ENCODE peak calls at places on chromosomes 11 and 22, in seven cellular contexts. One of them, this sample, is unnamed.

GRCh38 chr11:70067591-70068341 is 10.4 kb upstream of the ANO1 start:
- DNase-seq in IMR-90: no peak
- DNase-seq in heart left ventricle: no peak
- DNase-seq in lower lobe of right lung: no peak
- DNase-seq in neuronal stem cell: peak; percentile 41
- DNase-seq in CD8-positive, alpha-beta T cell: no peak
- DNase-seq in A549: no peak
- DNase-seq in this sample: no peak

GRCh38 chr11:86627776-86628455 is 44.5 kb downstream of the ME3 start:
- DNase-seq in A549: no peak
- DNase-seq in IMR-90: no peak
- DNase-seq in CD8-positive, alpha-beta T cell: no peak
- DNase-seq in neuronal stem cell: no peak
- DNase-seq in heart left ventricle: peak; percentile 30
- DNase-seq in lower lobe of right lung: no peak
- DNase-seq in this sample: no peak

GRCh38 chr11:114482114-114482513 is 42.8 kb downstream of the REXO2 start:
- DNase-seq in lower lobe of right lung: no peak
- DNase-seq in CD8-positive, alpha-beta T cell: no peak
- DNase-seq in heart left ventricle: no peak
- DNase-seq in neuronal stem cell: no peak
- DNase-seq in IMR-90: no peak
- DNase-seq in A549: no peak
- DNase-seq in this sample: no peak

GRCh38 chr11:86983071-86983488 is 27.9 kb upstream of the FZD4 start:
- DNase-seq in CD8-positive, alpha-beta T cell: no peak
- DNase-seq in heart left ventricle: no peak
- DNase-seq in neuronal stem cell: no peak
- DNase-seq in A549: no peak
- DNase-seq in IMR-90: no peak
- DNase-seq in lower lobe of right lung: peak; percentile 54
- DNase-seq in this sample: no peak

GRCh38 chr22:22771696-22772377 is 115.8 kb upstream of the IGLL5 start:
- DNase-seq in heart left ventricle: no peak
- DNase-seq in IMR-90: no peak
- DNase-seq in CD8-positive, alpha-beta T cell: no peak
- DNase-seq in neuronal stem cell: no peak
- DNase-seq in A549: no peak
- DNase-seq in lower lobe of right lung: no peak
- DNase-seq in this sample: no peak

GRCh38 chr11:98365185-98365584 is 655.6 kb upstream of the CNTN5 start:
- DNase-seq in heart left ventricle: no peak
- DNase-seq in lower lobe of right lung: no peak
- DNase-seq in IMR-90: no peak
- DNase-seq in A549: no peak
- DNase-seq in neuronal stem cell: no peak
- DNase-seq in CD8-positive, alpha-beta T cell: no peak
- DNase-seq in this sample: no peak

GRCh38 chr11:66267379-66268209 is 845 bp upstream of the RAB1B start:
- DNase-seq in A549: peak; percentile 73
- DNase-seq in heart left ventricle: peak; percentile 93
- DNase-seq in lower lobe of right lung: peak; percentile 92
- DNase-seq in CD8-positive, alpha-beta T cell: peak; percentile 90
- DNase-seq in IMR-90: peak; percentile 79
- DNase-seq in neuronal stem cell: peak; percentile 86
- DNase-seq in this sample: peak; percentile 86

GRCh38 chr22:40414306-40414705 is 43.9 kb downstream of the SGSM3 start:
- DNase-seq in lower lobe of right lung: no peak
- DNase-seq in A549: no peak
- DNase-seq in IMR-90: peak; percentile 29
- DNase-seq in heart left ventricle: no peak
- DNase-seq in neuronal stem cell: no peak
- DNase-seq in CD8-positive, alpha-beta T cell: no peak
- DNase-seq in this sample: no peak

GRCh38 chr11:61890536-61891330 is 612 bp downstream of the FADS3 start:
- DNase-seq in lower lobe of right lung: peak; percentile 74
- DNase-seq in neuronal stem cell: no peak
- DNase-seq in A549: peak; percentile 50
- DNase-seq in CD8-positive, alpha-beta T cell: peak; percentile 36
- DNase-seq in heart left ventricle: peak; percentile 49
- DNase-seq in IMR-90: peak; percentile 82
- DNase-seq in this sample: no peak

GRCh38 chr11:131899954-131900580 is 529.7 kb downstream of the NTM start:
- DNase-seq in CD8-positive, alpha-beta T cell: no peak
- DNase-seq in IMR-90: no peak
- DNase-seq in heart left ventricle: no peak
- DNase-seq in neuronal stem cell: no peak
- DNase-seq in A549: no peak
- DNase-seq in lower lobe of right lung: no peak
- DNase-seq in this sample: peak; percentile 34

GRCh38 chr11:123300874-123301695 is 106.0 kb upstream of the CLMP start:
- DNase-seq in IMR-90: peak; percentile 68
- DNase-seq in A549: no peak
- DNase-seq in CD8-positive, alpha-beta T cell: no peak
- DNase-seq in heart left ventricle: no peak
- DNase-seq in lower lobe of right lung: no peak
- DNase-seq in neuronal stem cell: no peak
- DNase-seq in this sample: no peak

GRCh38 chr22:33472462-33473344 is 414.5 kb upstream of the SYN3 start:
- DNase-seq in A549: no peak
- DNase-seq in IMR-90: peak; percentile 47
- DNase-seq in lower lobe of right lung: no peak
- DNase-seq in CD8-positive, alpha-beta T cell: no peak
- DNase-seq in heart left ventricle: no peak
- DNase-seq in neuronal stem cell: no peak
- DNase-seq in this sample: no peak

GRCh38 chr11:43868852-43869567 is 11.6 kb upstream of the ALKBH3 start:
- DNase-seq in heart left ventricle: no peak
- DNase-seq in lower lobe of right lung: no peak
- DNase-seq in CD8-positive, alpha-beta T cell: peak; percentile 23
- DNase-seq in neuronal stem cell: no peak
- DNase-seq in IMR-90: peak; percentile 80
- DNase-seq in A549: no peak
- DNase-seq in this sample: no peak

DNA sequence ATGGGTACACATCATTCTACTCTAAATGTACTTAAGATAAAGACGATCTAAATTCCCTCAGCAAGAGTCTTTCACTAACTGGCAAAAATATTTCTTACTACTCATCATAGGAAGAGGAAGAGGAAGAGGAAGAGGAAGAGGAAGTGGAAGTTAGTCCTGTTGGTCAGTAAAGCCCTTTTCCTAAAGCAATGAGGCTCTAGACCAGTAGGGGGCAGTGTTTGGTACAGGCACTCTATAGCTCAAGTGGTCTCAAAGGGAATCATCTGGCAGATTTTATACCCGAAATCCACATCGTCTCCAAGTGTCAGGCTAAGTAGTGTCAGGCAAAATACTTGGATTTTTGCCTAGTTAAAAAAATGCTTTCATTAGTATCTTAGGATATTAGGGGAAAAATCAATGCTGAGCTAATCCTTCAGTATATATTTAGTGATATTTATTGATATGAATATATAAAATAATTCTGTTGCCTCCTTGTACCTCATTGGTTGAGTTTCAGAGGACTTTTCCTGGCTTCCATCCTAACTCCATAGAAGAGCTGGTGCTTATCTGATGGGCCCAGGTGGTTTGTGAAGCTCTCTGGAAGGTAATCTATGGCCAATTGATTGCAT is 7.7 kb downstream of the BLID start:
- DNase-seq in IMR-90: peak; percentile 70
- DNase-seq in CD8-positive, alpha-beta T cell: no peak
- DNase-seq in A549: no peak
- DNase-seq in lower lobe of right lung: no peak
- DNase-seq in neuronal stem cell: peak; percentile 61
- DNase-seq in heart left ventricle: no peak
- DNase-seq in this sample: peak; percentile 21
- H3K27ac ChIP-seq in IMR-90: no peak overlapping the region
- H3K27ac ChIP-seq in CD8-positive, alpha-beta T cell: no peak overlapping the region
- H3K27ac ChIP-seq in A549: no peak overlapping the region
- H3K27ac ChIP-seq in lower lobe of right lung: no peak overlapping the region
- H3K27ac ChIP-seq in neuronal stem cell: no peak overlapping the region
- H3K27ac ChIP-seq in heart left ventricle: peak overlapping the region; percentile 70
- H3K27ac ChIP-seq in this sample: no peak overlapping the region

DNA sequence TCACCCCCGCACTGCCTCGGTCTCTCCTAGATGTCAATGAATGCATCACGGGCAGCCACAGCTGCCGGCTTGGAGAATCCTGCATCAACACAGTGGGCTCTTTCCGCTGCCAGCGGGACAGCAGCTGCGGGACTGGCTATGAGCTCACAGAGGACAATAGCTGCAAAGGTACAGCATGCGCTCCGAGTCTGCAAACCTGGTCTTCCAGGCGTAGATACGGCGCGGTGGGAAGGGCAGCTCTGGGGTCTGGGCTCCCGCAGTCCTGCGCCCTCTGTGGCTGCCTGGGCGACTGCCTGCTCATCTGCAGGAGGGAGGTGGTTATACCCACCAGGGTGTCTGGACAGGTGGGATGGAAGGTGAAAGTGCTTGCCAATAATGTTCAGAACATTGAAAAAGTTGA is 31.0 kb downstream of the FBLN1 start:
- DNase-seq in IMR-90: no peak
- DNase-seq in CD8-positive, alpha-beta T cell: no peak
- DNase-seq in A549: no peak
- DNase-seq in neuronal stem cell: no peak
- DNase-seq in lower lobe of right lung: no peak
- DNase-seq in heart left ventricle: no peak
- DNase-seq in this sample: no peak
- H3K27ac ChIP-seq in IMR-90: peak overlapping the region; percentile 66
- H3K27ac ChIP-seq in CD8-positive, alpha-beta T cell: no peak overlapping the region
- H3K27ac ChIP-seq in A549: no peak overlapping the region
- H3K27ac ChIP-seq in neuronal stem cell: no peak overlapping the region
- H3K27ac ChIP-seq in lower lobe of right lung: no peak overlapping the region
- H3K27ac ChIP-seq in heart left ventricle: no peak overlapping the region
- H3K27ac ChIP-seq in this sample: no peak overlapping the region

GRCh38 chr11:119687220-119688046 is 41.6 kb downstream of the NECTIN1 start:
- DNase-seq in IMR-90: no peak
- DNase-seq in A549: no peak
- DNase-seq in CD8-positive, alpha-beta T cell: no peak
- DNase-seq in neuronal stem cell: no peak
- DNase-seq in heart left ventricle: no peak
- DNase-seq in lower lobe of right lung: no peak
- DNase-seq in this sample: no peak
- H3K27ac ChIP-seq in IMR-90: no peak overlapping the region
- H3K27ac ChIP-seq in A549: no peak overlapping the region
- H3K27ac ChIP-seq in CD8-positive, alpha-beta T cell: no peak overlapping the region
- H3K27ac ChIP-seq in neuronal stem cell: no peak overlapping the region
- H3K27ac ChIP-seq in heart left ventricle: no peak overlapping the region
- H3K27ac ChIP-seq in lower lobe of right lung: no peak overlapping the region
- H3K27ac ChIP-seq in this sample: peak overlapping the region; percentile 67

GRCh38 chr22:37893583-37893983 is 12.5 kb upstream of the MICALL1 start:
- DNase-seq in lower lobe of right lung: no peak
- DNase-seq in neuronal stem cell: no peak
- DNase-seq in A549: no peak
- DNase-seq in IMR-90: no peak
- DNase-seq in heart left ventricle: no peak
- DNase-seq in CD8-positive, alpha-beta T cell: no peak
- DNase-seq in this sample: no peak
- H3K27ac ChIP-seq in lower lobe of right lung: peak overlapping the region; percentile 36
- H3K27ac ChIP-seq in neuronal stem cell: no peak overlapping the region
- H3K27ac ChIP-seq in A549: no peak overlapping the region
- H3K27ac ChIP-seq in IMR-90: no peak overlapping the region
- H3K27ac ChIP-seq in heart left ventricle: peak overlapping the region; percentile 35
- H3K27ac ChIP-seq in CD8-positive, alpha-beta T cell: no peak overlapping the region
- H3K27ac ChIP-seq in this sample: peak overlapping the region; percentile 100

GRCh38 chr22:37505989-37506388 is 13.2 kb downstream of the CARD10 start:
- DNase-seq in CD8-positive, alpha-beta T cell: no peak
- DNase-seq in neuronal stem cell: no peak
- DNase-seq in heart left ventricle: no peak
- DNase-seq in IMR-90: no peak
- DNase-seq in lower lobe of right lung: no peak
- DNase-seq in A549: no peak
- DNase-seq in this sample: no peak

GRCh38 chr22:37510046-37510445 is 9.2 kb downstream of the CARD10 start:
- DNase-seq in lower lobe of right lung: no peak
- DNase-seq in heart left ventricle: no peak
- DNase-seq in A549: no peak
- DNase-seq in CD8-positive, alpha-beta T cell: no peak
- DNase-seq in IMR-90: no peak
- DNase-seq in neuronal stem cell: no peak
- DNase-seq in this sample: no peak

GRCh38 chr22:37507731-37508130 is 11.5 kb downstream of the CARD10 start:
- DNase-seq in IMR-90: no peak
- DNase-seq in A549: no peak
- DNase-seq in CD8-positive, alpha-beta T cell: no peak
- DNase-seq in heart left ventricle: no peak
- DNase-seq in lower lobe of right lung: no peak
- DNase-seq in neuronal stem cell: no peak
- DNase-seq in this sample: no peak

GRCh38 chr22:37509026-37509886 is 10.0 kb downstream of the CARD10 start:
- DNase-seq in neuronal stem cell: no peak
- DNase-seq in heart left ventricle: no peak
- DNase-seq in CD8-positive, alpha-beta T cell: no peak
- DNase-seq in IMR-90: no peak
- DNase-seq in lower lobe of right lung: no peak
- DNase-seq in A549: no peak
- DNase-seq in this sample: no peak

DNA sequence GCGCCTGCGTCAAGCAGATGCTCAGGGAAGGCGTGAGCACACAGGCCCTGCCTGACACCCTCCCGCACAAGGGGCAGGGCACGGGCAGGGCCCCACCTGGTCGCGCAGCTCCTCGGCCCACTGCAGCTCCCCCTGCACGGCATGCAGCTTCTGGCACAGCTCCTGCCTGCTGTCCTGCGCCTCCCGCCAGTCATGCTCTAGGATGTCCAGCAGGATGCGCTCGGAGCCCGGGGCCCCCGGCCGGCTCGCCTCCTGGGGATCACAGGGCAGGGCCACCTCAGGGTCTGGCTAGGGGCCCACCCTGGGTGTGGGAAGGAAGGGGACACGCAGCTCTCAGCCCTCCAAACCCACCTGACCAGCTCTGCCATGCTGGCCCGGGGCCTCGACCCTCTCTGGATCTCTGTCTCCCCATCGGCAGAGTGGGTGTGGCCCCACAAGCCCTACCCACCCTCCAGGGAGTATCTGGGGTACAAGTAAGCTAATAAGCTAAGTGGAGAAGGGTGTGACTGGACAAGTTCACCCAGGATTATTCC is 10.7 kb downstream of the CARD10 start:
- DNase-seq in lower lobe of right lung: no peak
- DNase-seq in heart left ventricle: peak; percentile 58
- DNase-seq in A549: no peak
- DNase-seq in CD8-positive, alpha-beta T cell: no peak
- DNase-seq in neuronal stem cell: no peak
- DNase-seq in IMR-90: no peak
- DNase-seq in this sample: no peak
- H3K27ac ChIP-seq in lower lobe of right lung: peak overlapping the region; percentile 73
- H3K27ac ChIP-seq in heart left ventricle: peak overlapping the region; percentile 77
- H3K27ac ChIP-seq in A549: peak overlapping the region; percentile 80
- H3K27ac ChIP-seq in CD8-positive, alpha-beta T cell: no peak overlapping the region
- H3K27ac ChIP-seq in neuronal stem cell: no peak overlapping the region
- H3K27ac ChIP-seq in IMR-90: no peak overlapping the region
- H3K27ac ChIP-seq in this sample: no peak overlapping the region

GRCh38 chr22:23859201-23859600 is 1.5 kb downstream of the SLC2A11 start:
- DNase-seq in CD8-positive, alpha-beta T cell: no peak
- DNase-seq in A549: no peak
- DNase-seq in lower lobe of right lung: no peak
- DNase-seq in IMR-90: no peak
- DNase-seq in neuronal stem cell: no peak
- DNase-seq in heart left ventricle: no peak
- DNase-seq in this sample: no peak
- H3K27ac ChIP-seq in CD8-positive, alpha-beta T cell: no peak overlapping the region
- H3K27ac ChIP-seq in A549: no peak overlapping the region
- H3K27ac ChIP-seq in lower lobe of right lung: no peak overlapping the region
- H3K27ac ChIP-seq in IMR-90: no peak overlapping the region
- H3K27ac ChIP-seq in neuronal stem cell: no peak overlapping the region
- H3K27ac ChIP-seq in heart left ventricle: no peak overlapping the region
- H3K27ac ChIP-seq in this sample: no peak overlapping the region

GRCh38 chr11:45901646-45902045 is 5.4 kb downstream of the FREY1 start:
- DNase-seq in A549: no peak
- DNase-seq in IMR-90: no peak
- DNase-seq in CD8-positive, alpha-beta T cell: no peak
- DNase-seq in lower lobe of right lung: no peak
- DNase-seq in neuronal stem cell: no peak
- DNase-seq in heart left ventricle: no peak
- DNase-seq in this sample: peak; percentile 83
- H3K27ac ChIP-seq in A549: no peak overlapping the region
- H3K27ac ChIP-seq in IMR-90: no peak overlapping the region
- H3K27ac ChIP-seq in CD8-positive, alpha-beta T cell: no peak overlapping the region
- H3K27ac ChIP-seq in lower lobe of right lung: no peak overlapping the region
- H3K27ac ChIP-seq in neuronal stem cell: no peak overlapping the region
- H3K27ac ChIP-seq in heart left ventricle: no peak overlapping the region
- H3K27ac ChIP-seq in this sample: peak overlapping the region; percentile 100